ENCODE peak calls at places on chromosomes 5 and 9, in six cellular contexts. T, W, C, Q, J and E are unnamed samples.

GRCh38 chr9:134637696-134638502 is 3.7 kb upstream of the COL5A1 start:
- DNase-seq in W (no peak), Q (no peak), J (no peak), C (no peak), T (no peak), E (no peak)

GRCh38 chr5:1007681-1008450 is 736 bp upstream of the NKD2 start:
- DNase-seq in Q (peak; percentile 53), T (no peak), J (no peak), C (no peak), W (no peak), E (no peak)

GRCh38 chr5:180173198-180173544 is 35.8 kb downstream of the RASGEF1C start:
- DNase-seq in W (no peak), C (no peak), Q (no peak), T (no peak), J (no peak), E (no peak)

GRCh38 chr9:3628239-3628638 is 102.4 kb upstream of the RFX3 start:
- DNase-seq in Q (no peak), J (no peak), C (no peak), W (no peak), T (no peak), E (no peak)

GRCh38 chr9:16191691-16192402 is 639.0 kb downstream of the CCDC171 start:
- DNase-seq in Q (peak; percentile 85), C (no peak), W (peak; percentile 57), J (no peak), T (no peak), E (no peak)

GRCh38 chr5:44446399-44446798 is 57.2 kb upstream of the FGF10 start:
- DNase-seq in T (no peak), C (no peak), W (no peak), J (no peak), Q (no peak), E (no peak)

GRCh38 chr5:43973908-43974307 is 370.9 kb downstream of the NNT start:
- DNase-seq in W (no peak), C (no peak), Q (no peak), T (no peak), J (no peak), E (no peak)

GRCh38 chr9:6007770-6008168 is 7.7 kb downstream of the RANBP6 start:
- DNase-seq in Q (peak; percentile 67), T (peak; percentile 75), C (peak; percentile 77), J (peak; percentile 63), W (peak; percentile 70), E (peak; percentile 83)

GRCh38 chr5:145178667-145179523 is 656.2 kb downstream of the PRELID2 start:
- DNase-seq in J (no peak), T (no peak), W (peak; percentile 9), C (no peak), Q (no peak), E (no peak)

GRCh38 chr9:18396102-18396728 is 77.7 kb upstream of the ADAMTSL1 start:
- DNase-seq in T (no peak), J (no peak), W (peak; percentile 33), C (no peak), Q (no peak), E (no peak)

GRCh38 chr5:111585291-111585690 is 73.0 kb upstream of the STARD4 start:
- DNase-seq in Q (no peak), W (no peak), J (no peak), C (no peak), T (no peak), E (no peak)

GRCh38 chr9:20884985-20885593 is 146.4 kb downstream of the HACD4 start:
- DNase-seq in T (peak; percentile 38), C (peak; percentile 61), W (peak; percentile 73), Q (peak; percentile 72), J (peak; percentile 57), E (peak; percentile 75)

GRCh38 chr5:136638084-136638483 is 272.7 kb upstream of the TRPC7 start:
- DNase-seq in Q (no peak), W (no peak), C (no peak), T (no peak), J (no peak), E (no peak)

GRCh38 chr5:66080664-66081063 is 63.4 kb upstream of the SREK1 start:
- DNase-seq in W (no peak), Q (no peak), T (no peak), C (no peak), J (no peak), E (no peak)

GRCh38 chr5:34686762-34687268 is 30.7 kb downstream of the RAI14 start:
- DNase-seq in J (no peak), T (no peak), Q (peak; percentile 90), C (no peak), W (peak; percentile 94), E (no peak)

GRCh38 chr5:56111404-56111781 is 116.6 kb upstream of the IL6ST start:
- DNase-seq in C (no peak), J (no peak), Q (no peak), T (no peak), W (no peak), E (no peak)

GRCh38 chr9:127166111-127166510 is 43.7 kb upstream of the ANGPTL2 start:
- DNase-seq in C (no peak), T (no peak), W (no peak), Q (no peak), J (no peak), E (no peak)

GRCh38 chr5:31021181-31021624 is 172.3 kb upstream of the CDH6 start:
- DNase-seq in J (no peak), W (peak; percentile 68), T (no peak), C (no peak), Q (no peak), E (no peak)

GRCh38 chr5:170297589-170298462 is at the start of gene LCP2:
- DNase-seq in J (no peak), W (no peak), C (peak; percentile 40), T (peak; percentile 34), Q (no peak), E (peak; percentile 86)

GRCh38 chr5:121350493-121350892 is 501.2 kb upstream of the FTMT start:
- DNase-seq in C (no peak), J (no peak), T (no peak), Q (no peak), W (peak; percentile 57), E (no peak)

GRCh38 chr5:98638701-98639100 is 134.8 kb upstream of the RGMB start:
- DNase-seq in C (no peak), J (no peak), T (no peak), Q (no peak), W (no peak), E (no peak)

GRCh38 chr9:124660341-124660801 is 110.7 kb downstream of the NR6A1 start:
- DNase-seq in C (no peak), J (no peak), W (peak; percentile 36), T (no peak), Q (no peak), E (peak; percentile 28)

GRCh38 chr9:69975681-69976080 is 68.0 kb upstream of the MAMDC2 start:
- DNase-seq in W (no peak), C (no peak), Q (no peak), J (no peak), T (no peak), E (no peak)

GRCh38 chr9:18238752-18239151 is 235.2 kb upstream of the ADAMTSL1 start:
- DNase-seq in T (no peak), C (no peak), J (no peak), Q (no peak), W (peak; percentile 75), E (no peak)

GRCh38 chr9:91119147-91119546 is 242.6 kb downstream of the AUH start:
- DNase-seq in Q (no peak), T (no peak), J (no peak), C (no peak), W (peak; percentile 93), E (no peak)

GRCh38 chr5:68433921-68434879 is 218.6 kb downstream of the PIK3R1 start:
- DNase-seq in T (peak; percentile 83), Q (peak; percentile 93), C (peak; percentile 85), W (peak; percentile 97), J (peak; percentile 91), E (peak; percentile 59)

GRCh38 chr5:166032601-166033000 is 2258.8 kb upstream of the WWC1 start:
- DNase-seq in W (peak; percentile 75), Q (no peak), C (no peak), T (no peak), J (no peak), E (no peak)